ENCODE peak calls at places on chromosome 2, in eight cellular contexts. D is sigmoid colon; V is HCT116; T is esophagus squamous epithelium; M is cardiac muscle cell; I is A673; Y is uterus; F is CD8-positive, alpha-beta T cell. R is an unnamed sample.

GRCh38 chr2:9800639-9800974 is 42.7 kb upstream of the TAF1B start:
- DNase-seq in D (no peak), V (no peak), T (no peak), M (no peak), I (no peak), Y (no peak), F (no peak), R (no peak)

GRCh38 chr2:184370954-184371353 is 227.4 kb upstream of the ZNF804A start:
- DNase-seq in D (no peak), V (no peak), T (no peak), M (no peak), I (no peak), Y (no peak), F (no peak), R (no peak)

GRCh38 chr2:99066602-99067001 is 74.9 kb upstream of the C2orf15 start:
- DNase-seq in D (no peak), V (peak; percentile 15), T (no peak), M (peak; percentile 73), I (peak; percentile 37), Y (no peak), F (no peak), R (peak; percentile 43)

GRCh38 chr2:73998451-73998850 is 13.7 kb downstream of the TET3 start:
- DNase-seq in D (no peak), V (no peak), T (no peak), M (no peak), I (no peak), Y (no peak), F (no peak), R (no peak)

GRCh38 chr2:10400978-10401951 is 46.9 kb downstream of the ODC1 start:
- DNase-seq in D (no peak), V (no peak), T (no peak), M (no peak), I (no peak), Y (no peak), F (no peak), R (no peak)

GRCh38 chr2:65488527-65488926 is 56.1 kb upstream of the SPRED2 start:
- DNase-seq in D (no peak), V (no peak), T (no peak), M (no peak), I (no peak), Y (no peak), F (no peak), R (no peak)

GRCh38 chr2:49686291-49686690 is 532.0 kb upstream of the FSHR start:
- DNase-seq in D (no peak), V (no peak), T (no peak), M (no peak), I (no peak), Y (no peak), F (no peak), R (no peak)

GRCh38 chr2:168149431-168149830 is 98.0 kb downstream of the STK39 start:
- DNase-seq in D (no peak), V (no peak), T (no peak), M (peak; percentile 62), I (no peak), Y (no peak), F (no peak), R (peak; percentile 35)

GRCh38 chr2:64404002-64404731 is 49.8 kb upstream of the LGALSL start:
- DNase-seq in D (peak; percentile 90), V (no peak), T (peak; percentile 13), M (peak; percentile 98), I (peak; percentile 78), Y (peak; percentile 89), F (no peak), R (peak; percentile 88)

GRCh38 chr2:207763308-207763707 is 6.4 kb downstream of the FZD5 start:
- DNase-seq in D (no peak), V (no peak), T (no peak), M (no peak), I (no peak), Y (no peak), F (no peak), R (no peak)

GRCh38 chr2:42196403-42197267 is 27.5 kb downstream of the EML4 start:
- DNase-seq in D (no peak), V (peak; percentile 22), T (no peak), M (peak; percentile 82), I (peak; percentile 84), Y (no peak), F (peak; percentile 27), R (peak; percentile 50)

GRCh38 chr2:169640104-169640503 is 54.1 kb downstream of the CFAP210 start:
- DNase-seq in D (no peak), V (no peak), T (no peak), M (no peak), I (no peak), Y (no peak), F (no peak), R (no peak)

GRCh38 chr2:203280428-203281064 is 41.7 kb downstream of the CYP20A1 start:
- DNase-seq in D (no peak), V (peak; percentile 22), T (no peak), M (peak; percentile 62), I (no peak), Y (no peak), F (no peak), R (peak; percentile 15)

GRCh38 chr2:138997849-138998517 is 217.8 kb upstream of the NXPH2 start:
- DNase-seq in D (no peak), V (peak; percentile 39), T (no peak), M (peak; percentile 1), I (peak; percentile 16), Y (no peak), F (no peak), R (peak; percentile 54)

GRCh38 chr2:129801575-129801974 is 177.9 kb upstream of the RAB6C start:
- DNase-seq in D (no peak), V (no peak), T (no peak), M (peak; percentile 7), I (no peak), Y (no peak), F (no peak), R (peak; percentile 88)

GRCh38 chr2:128178650-128179460 is 87.9 kb downstream of the UGGT1 start:
- DNase-seq in D (peak; percentile 80), V (peak; percentile 10), T (no peak), M (peak; percentile 78), I (peak; percentile 65), Y (peak; percentile 31), F (no peak), R (peak; percentile 80)

GRCh38 chr2:212843409-212844199 is 305.0 kb upstream of the ERBB4 start:
- DNase-seq in D (no peak), V (no peak), T (no peak), M (peak; percentile 71), I (peak; percentile 94), Y (no peak), F (no peak), R (peak; percentile 91)

GRCh38 chr2:219460424-219460926 is 25.8 kb downstream of the SPEG start:
- DNase-seq in D (peak; percentile 97), V (no peak), T (no peak), M (peak; percentile 92), I (no peak), Y (peak; percentile 85), F (no peak), R (peak; percentile 45)

GRCh38 chr2:201969938-201970785 is 63.5 kb upstream of the FZD7 start:
- DNase-seq in D (peak; percentile 40), V (no peak), T (no peak), M (peak; percentile 78), I (no peak), Y (no peak), F (no peak), R (peak; percentile 82)

GRCh38 chr2:176445831-176446433 is 176.7 kb downstream of the MTX2 start:
- DNase-seq in D (no peak), V (no peak), T (no peak), M (no peak), I (no peak), Y (no peak), F (no peak), R (peak; percentile 82)

GRCh38 chr2:207101984-207102383 is 63.8 kb downstream of the KLF7 start:
- DNase-seq in D (no peak), V (no peak), T (no peak), M (no peak), I (no peak), Y (no peak), F (no peak), R (no peak)

GRCh38 chr2:211216221-211216620 is 659.8 kb downstream of the CPS1 start:
- DNase-seq in D (no peak), V (no peak), T (no peak), M (no peak), I (peak; percentile 50), Y (no peak), F (no peak), R (no peak)

GRCh38 chr2:60880988-60881932 is at the start of gene REL:
- DNase-seq in D (peak; percentile 95), V (peak; percentile 70), T (peak; percentile 45), M (peak; percentile 95), I (peak; percentile 92), Y (peak; percentile 90), F (peak; percentile 84), R (peak; percentile 85)
- TF ChIP-seq CTCF in D (peak; percentile 23), V (no peak), T (peak; percentile 16), M (peak; percentile 28), I (peak; percentile 34), Y (peak; percentile 25), F (no peak), R (peak; percentile 18)

DNA sequence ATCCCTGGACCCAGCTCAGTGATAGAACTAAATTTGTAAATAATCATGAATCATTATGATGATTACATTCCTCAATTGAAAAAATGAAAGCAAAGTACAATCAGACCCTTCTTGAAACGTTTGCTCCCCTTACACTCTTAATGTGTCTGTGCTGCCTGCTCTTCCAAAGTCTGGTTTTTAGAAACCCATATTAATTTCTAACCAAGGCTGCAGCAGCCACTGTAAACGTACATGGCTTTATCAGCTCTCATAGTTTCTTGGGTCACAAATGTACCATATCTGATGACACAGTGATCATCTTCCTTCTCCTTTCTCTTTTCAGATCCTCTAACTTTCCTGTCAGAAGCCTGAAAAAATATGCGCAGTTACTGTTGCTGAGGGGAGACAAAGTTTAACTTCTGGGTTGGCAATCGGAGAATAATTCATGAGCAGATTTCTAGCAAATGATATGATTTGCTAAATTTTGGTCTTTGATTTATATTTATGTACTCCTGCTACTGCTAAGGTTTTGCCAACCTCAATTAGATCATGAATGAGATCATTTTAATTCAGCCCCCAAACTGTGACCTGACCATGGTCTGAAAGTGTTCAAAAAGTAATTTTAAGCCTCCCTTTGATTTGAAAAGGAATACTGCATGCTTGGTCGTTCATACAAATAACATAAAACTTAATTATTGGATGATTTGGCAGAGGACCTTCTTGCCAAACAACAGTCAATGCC is 12.3 kb downstream of the ZEB2 start:
- DNase-seq in D (no peak), V (no peak), T (no peak), M (no peak), I (no peak), Y (no peak), F (no peak), R (no peak)
- H3K4me3 ChIP-seq in D (peak overlapping the region; percentile 0), V (no peak overlapping the region), T (peak overlapping the region; percentile 38), M (no peak overlapping the region), I (peak overlapping the region; percentile 5), Y (no peak overlapping the region), F (no peak overlapping the region), R (no peak overlapping the region)

GRCh38 chr2:28389399-28390240 is 3.0 kb upstream of the FOSL2 start:
- DNase-seq in D (peak; percentile 54), V (no peak), T (no peak), M (no peak), I (no peak), Y (no peak), F (no peak), R (no peak)
- TF ChIP-seq CTCF in D (no peak), V (no peak), T (no peak), M (peak; percentile 37), I (no peak), Y (peak; percentile 2), F (no peak), R (no peak)

DNA sequence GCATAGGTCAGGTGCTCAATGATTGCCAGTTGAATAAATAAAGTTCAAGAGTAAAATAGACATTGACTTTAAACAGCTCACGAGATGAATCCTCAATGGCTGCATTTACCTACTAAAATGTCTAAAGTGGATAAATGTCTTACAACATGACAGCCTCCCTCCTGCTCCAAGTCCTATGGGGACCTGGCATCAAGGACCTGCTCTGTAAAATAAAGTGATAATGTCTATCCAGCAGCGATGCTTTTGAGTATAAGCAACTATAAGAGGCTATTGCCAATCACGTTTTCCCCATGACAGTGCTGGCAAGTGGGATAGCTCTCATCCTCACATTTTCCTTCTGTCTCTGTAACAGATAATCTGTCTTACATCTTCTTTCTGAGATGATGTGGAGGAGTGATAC is 37.0 kb downstream of the RASGRP3 start:
- DNase-seq in D (no peak), V (no peak), T (no peak), M (no peak), I (no peak), Y (no peak), F (no peak), R (no peak)
- H3K4me3 ChIP-seq in D (no peak overlapping the region), V (no peak overlapping the region), T (no peak overlapping the region), M (no peak overlapping the region), I (no peak overlapping the region), Y (no peak overlapping the region), F (no peak overlapping the region), R (no peak overlapping the region)